ENCODE peak calls at places on chromosomes 11 and 22, in four cellular contexts. S, V, G and Y are unnamed samples.

GRCh38 chr11:12705874-12706273 is 31.7 kb downstream of the TEAD1 start:
- DNase-seq in S (peak; percentile 66), V (no peak), G (no peak), Y (peak; percentile 39)

GRCh38 chr22:18060646-18061620 is 16.9 kb upstream of the PEX26 start:
- DNase-seq in S (peak; percentile 29), V (peak; percentile 70), G (no peak), Y (peak; percentile 63)

GRCh38 chr22:19478466-19479357 is at the start of gene UFD1:
- DNase-seq in S (peak; percentile 93), V (peak; percentile 90), G (no peak), Y (peak; percentile 90)

GRCh38 chr11:57124460-57124859 is 57.3 kb upstream of the LRRC55 start:
- DNase-seq in S (no peak), V (no peak), G (no peak), Y (no peak)

GRCh38 chr11:26715133-26715532 is 6.7 kb downstream of the SLC5A12 start:
- DNase-seq in S (no peak), V (peak; percentile 62), G (no peak), Y (no peak)

GRCh38 chr11:27392278-27392677 is 29.3 kb upstream of the CCDC34 start:
- DNase-seq in S (no peak), V (no peak), G (no peak), Y (no peak)

GRCh38 chr11:117604349-117604995 is 192.5 kb downstream of the DSCAML1 start:
- DNase-seq in S (no peak), V (no peak), G (no peak), Y (no peak)

GRCh38 chr22:27420817-27421361 is 380.7 kb downstream of the MN1 start:
- DNase-seq in S (peak; percentile 60), V (peak; percentile 63), G (no peak), Y (peak; percentile 97)

GRCh38 chr22:37672920-37673453 is 2.4 kb upstream of the LGALS1 start:
- DNase-seq in S (no peak), V (no peak), G (no peak), Y (no peak)

GRCh38 chr11:71456831-71457230 is 3.8 kb downstream of the NADSYN1 start:
- DNase-seq in S (no peak), V (no peak), G (no peak), Y (no peak)

GRCh38 chr11:46252373-46252914 is 25.0 kb upstream of the CREB3L1 start:
- DNase-seq in S (peak; percentile 91), V (no peak), G (no peak), Y (no peak)

GRCh38 chr11:5289696-5290095 is 12.1 kb downstream of the OR51B4 start:
- DNase-seq in S (no peak), V (no peak), G (no peak), Y (no peak)

GRCh38 chr11:118522571-118523072 is 4.7 kb upstream of the TTC36 start:
- DNase-seq in S (peak; percentile 41), V (no peak), G (no peak), Y (peak; percentile 54)

GRCh38 chr11:132033051-132033450 is 662.6 kb downstream of the NTM start:
- DNase-seq in S (no peak), V (no peak), G (no peak), Y (peak; percentile 47)

GRCh38 chr11:114820621-114821020 is 142.3 kb downstream of the NXPE2 start:
- DNase-seq in S (no peak), V (no peak), G (no peak), Y (no peak)

GRCh38 chr11:26704249-26704648 is 17.6 kb downstream of the SLC5A12 start:
- DNase-seq in S (no peak), V (peak; percentile 62), G (no peak), Y (no peak)

GRCh38 chr11:117885777-117886176 is 9.3 kb upstream of the FXYD6 start:
- DNase-seq in S (peak; percentile 59), V (peak; percentile 54), G (no peak), Y (no peak)

GRCh38 chr11:70834984-70835560 is 417.3 kb downstream of the SHANK2 start:
- DNase-seq in S (no peak), V (no peak), G (no peak), Y (no peak)

GRCh38 chr11:75562048-75562835 is at the start of gene SERPINH1:
- DNase-seq in S (peak; percentile 94), V (peak; percentile 92), G (peak; percentile 72), Y (peak; percentile 96)

GRCh38 chr11:441418-442274 is at the start of gene ANO9:
- DNase-seq in S (no peak), V (peak; percentile 91), G (no peak), Y (no peak)

GRCh38 chr11:62694455-62695167 is 5.3 kb upstream of the LRRN4CL start:
- DNase-seq in S (peak; percentile 85), V (peak; percentile 94), G (peak; percentile 72), Y (peak; percentile 91)

GRCh38 chr11:6616596-6617250 is 2.5 kb downstream of the TPP1 start:
- DNase-seq in S (no peak), V (no peak), G (no peak), Y (no peak)

GRCh38 chr11:36451681-36452080 is 58.4 kb downstream of the TRAF6 start:
- DNase-seq in S (no peak), V (no peak), G (no peak), Y (no peak)

GRCh38 chr11:130451261-130452019 is 3.0 kb downstream of the ADAMTS15 start:
- DNase-seq in S (peak; percentile 27), V (no peak), G (no peak), Y (peak; percentile 77)

GRCh38 chr11:68498313-68498712 is 37.8 kb downstream of the PPP6R3 start:
- DNase-seq in S (no peak), V (no peak), G (no peak), Y (peak; percentile 29)

GRCh38 chr11:19577849-19578619 is 134.6 kb upstream of the NAV2 start:
- DNase-seq in S (peak; percentile 62), V (no peak), G (no peak), Y (peak; percentile 89)

GRCh38 chr22:49725516-49725915 is 102.2 kb downstream of the BRD1 start:
- DNase-seq in S (no peak), V (no peak), G (no peak), Y (no peak)

GRCh38 chr11:88175004-88175706 is at the start of gene RAB38:
- DNase-seq in S (no peak), V (peak; percentile 64), G (peak; percentile 42), Y (no peak)

GRCh38 chr11:3865388-3866193 is 10.1 kb downstream of the STIM1 start:
- DNase-seq in S (peak; percentile 61), V (no peak), G (no peak), Y (peak; percentile 78)

GRCh38 chr11:36454991-36455611 is 55.0 kb downstream of the TRAF6 start:
- DNase-seq in S (peak; percentile 45), V (no peak), G (no peak), Y (peak; percentile 36)

GRCh38 chr11:27218498-27219038 is 144.4 kb downstream of the CCDC34 start:
- DNase-seq in S (no peak), V (no peak), G (no peak), Y (peak; percentile 56)

GRCh38 chr11:95364324-95365295 is 133.6 kb upstream of the SESN3 start:
- DNase-seq in S (no peak), V (no peak), G (no peak), Y (peak; percentile 13)

GRCh38 chr11:46722566-46723358 is 3.7 kb downstream of the F2 start:
- DNase-seq in S (no peak), V (no peak), G (no peak), Y (no peak)

GRCh38 chr22:37182101-37182948 is 5.7 kb downstream of the C1QTNF6 start:
- DNase-seq in S (no peak), V (peak; percentile 45), G (no peak), Y (no peak)

GRCh38 chr11:115764172-115764571 is 260.0 kb upstream of the CADM1 start:
- DNase-seq in S (no peak), V (no peak), G (no peak), Y (no peak)

GRCh38 chr22:32842486-32842885 is 41.0 kb downstream of the TIMP3 start:
- DNase-seq in S (no peak), V (no peak), G (no peak), Y (no peak)

DNA sequence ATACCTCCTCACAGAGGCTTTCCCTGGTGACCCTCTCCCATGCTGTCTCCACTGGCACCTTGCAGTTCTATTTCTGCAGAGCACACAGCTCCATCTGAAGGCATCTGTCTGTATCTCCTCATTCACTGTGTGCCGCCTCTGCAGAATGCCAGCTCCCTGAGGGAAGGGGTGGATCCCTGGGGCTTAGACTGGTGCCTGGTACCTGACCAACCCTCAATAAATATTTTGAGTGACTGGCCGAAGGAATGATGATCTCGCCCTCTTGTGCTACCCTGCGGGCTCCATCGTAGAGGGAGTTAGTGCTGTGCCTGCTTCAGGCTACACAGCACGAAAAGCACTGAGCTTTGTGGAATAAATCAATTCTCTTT is 1.6 kb downstream of the CBX7 start:
- DNase-seq in S (no peak), V (peak; percentile 45), G (no peak), Y (no peak)
- H3K4me3 ChIP-seq in S (no peak overlapping the region), V (no peak overlapping the region), G (no peak overlapping the region), Y (no peak overlapping the region)

GRCh38 chr11:64342869-64343739 is 3.1 kb downstream of the CCDC88B start:
- DNase-seq in S (no peak), V (no peak), G (no peak), Y (no peak)

GRCh38 chr11:64341851-64342791 is 2.1 kb downstream of the CCDC88B start:
- DNase-seq in S (peak; percentile 86), V (peak; percentile 96), G (peak; percentile 80), Y (peak; percentile 91)

GRCh38 chr11:64344721-64345120 is 4.7 kb downstream of the CCDC88B start:
- DNase-seq in S (no peak), V (no peak), G (no peak), Y (no peak)

GRCh38 chr11:64344160-64344559 is 4.2 kb downstream of the CCDC88B start:
- DNase-seq in S (no peak), V (no peak), G (no peak), Y (no peak)

DNA sequence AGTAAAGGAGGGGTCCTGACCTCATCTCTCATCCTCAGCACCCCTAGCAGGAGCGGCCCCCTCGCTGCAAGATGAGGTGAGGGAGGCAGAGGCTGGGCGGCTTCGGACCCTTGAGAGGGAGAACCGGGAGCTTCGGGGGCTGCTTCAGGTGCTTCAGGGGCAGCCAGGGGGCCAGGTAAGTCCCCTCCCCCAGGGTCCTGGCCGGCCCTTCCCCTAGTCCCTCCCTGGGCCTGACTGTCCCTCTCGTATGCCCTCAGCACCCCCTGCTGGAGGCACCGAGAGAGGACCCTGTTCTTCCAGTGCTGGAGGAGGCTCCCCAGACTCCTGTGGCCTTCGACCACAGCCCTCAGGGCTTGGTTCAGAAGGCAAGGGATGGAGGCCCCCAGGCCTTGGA is 3.7 kb downstream of the CCDC88B start:
- DNase-seq in S (no peak), V (no peak), G (no peak), Y (no peak)
- TF ChIP-seq CTCF in S (peak; percentile 22), V (peak; percentile 38), G (peak; percentile 35), Y (peak; percentile 40)

GRCh38 chr22:23537421-23537820 is 42.7 kb downstream of the IGLL1 start:
- DNase-seq in S (no peak), V (no peak), G (no peak), Y (no peak)
- H3K4me3 ChIP-seq in S (no peak overlapping the region), V (no peak overlapping the region), G (no peak overlapping the region), Y (no peak overlapping the region)

DNA sequence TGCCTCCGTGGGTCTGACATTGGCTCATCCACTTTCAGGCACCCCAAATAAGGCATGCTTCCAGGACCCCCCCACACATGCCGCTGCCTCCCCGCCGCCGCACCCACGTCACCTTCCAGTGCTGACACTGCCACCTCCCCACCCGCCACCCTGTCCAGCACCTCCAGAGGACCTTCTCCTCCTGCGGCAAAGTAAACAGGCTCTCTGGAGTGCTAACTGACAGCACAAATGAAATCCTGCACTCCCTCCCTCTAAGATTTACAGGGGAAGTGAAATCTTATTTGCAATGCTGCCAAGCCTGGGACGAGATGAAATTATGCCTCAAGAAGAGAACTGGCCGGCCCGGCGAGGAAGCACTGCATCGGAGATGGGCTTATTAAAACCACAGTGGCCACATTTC is 35.3 kb downstream of the MACROD1 start:
- DNase-seq in S (no peak), V (no peak), G (no peak), Y (no peak)
- TF ChIP-seq CTCF in S (no peak), V (no peak), G (no peak), Y (no peak)

GRCh38 chr11:66467756-66468155 is 1.1 kb downstream of the PELI3 start:
- DNase-seq in S (peak; percentile 10), V (peak; percentile 59), G (no peak), Y (peak; percentile 36)
- H3K4me3 ChIP-seq in S (peak overlapping the region; percentile 70), V (peak overlapping the region; percentile 97), G (peak overlapping the region; percentile 71), Y (peak overlapping the region; percentile 59)